ENCODE peak calls at places on chromosome 16, in four cellular contexts. M is H1, A is GM12878, Q is HepG2. L is an unnamed sample. For H3K27me3, the result is how much of the 10 kb centered on the place peaks cover.

GRCh38 chr16:85424260-85425060 is 188.7 kb upstream of the GSE1 start:
- DNase-seq in M (peak), A (no peak), Q (no peak), L (no peak)

GRCh38 chr16:1010815-1011214 is 29.2 kb downstream of the SOX8 start:
- DNase-seq in M (no peak), Q (no peak), A (no peak), L (no peak)

GRCh38 chr16:29663020-29663828 is at the start of gene SPN:
- DNase-seq in A (no peak), M (no peak), Q (no peak), L (no peak)

GRCh38 chr16:84496991-84497390 is 7.5 kb downstream of the MEAK7 start:
- DNase-seq in A (no peak), Q (no peak), M (no peak), L (no peak)

GRCh38 chr16:88387941-88388627 is 5.3 kb downstream of the ZNF469 start:
- DNase-seq in M (no peak), Q (peak), A (no peak), L (no peak)

GRCh38 chr16:89615596-89616090 is 2.2 kb downstream of the DPEP1 start:
- DNase-seq in M (peak), A (no peak), Q (no peak), L (no peak)

GRCh38 chr16:89322381-89323119 is 105.0 kb downstream of the ZNF778 start:
- DNase-seq in A (no peak), Q (peak), M (no peak), L (peak)

GRCh38 chr16:24853169-24853824 is 7.5 kb downstream of the SLC5A11 start:
- DNase-seq in A (no peak), M (no peak), Q (no peak), L (no peak)

GRCh38 chr16:67704110-67704509 is 15.0 kb downstream of the GFOD2 start:
- DNase-seq in Q (no peak), M (no peak), A (no peak), L (no peak)

GRCh38 chr16:51359141-51359960 is 208.3 kb upstream of the SALL1 start:
- DNase-seq in A (no peak), Q (no peak), M (peak), L (peak)

GRCh38 chr16:27849621-27850020 is 213.9 kb downstream of the GSG1L start:
- DNase-seq in A (no peak), M (no peak), Q (no peak), L (no peak)

GRCh38 chr16:89395150-89396142 is 94.9 kb downstream of the ANKRD11 start:
- DNase-seq in A (no peak), M (no peak), Q (peak), L (no peak)

GRCh38 chr16:76190480-76190879 is 86.7 kb upstream of the CNTNAP4 start:
- DNase-seq in A (no peak), M (no peak), Q (no peak), L (no peak)

GRCh38 chr16:76194621-76195015 is 82.6 kb upstream of the CNTNAP4 start:
- DNase-seq in M (no peak), A (no peak), Q (no peak), L (no peak)

GRCh38 chr16:76193851-76194620 is 83.2 kb upstream of the CNTNAP4 start:
- DNase-seq in Q (no peak), M (no peak), A (no peak), L (no peak)

GRCh38 chr16:76195648-76196047 is 81.6 kb upstream of the CNTNAP4 start:
- DNase-seq in A (no peak), Q (no peak), M (no peak), L (no peak)

DNA sequence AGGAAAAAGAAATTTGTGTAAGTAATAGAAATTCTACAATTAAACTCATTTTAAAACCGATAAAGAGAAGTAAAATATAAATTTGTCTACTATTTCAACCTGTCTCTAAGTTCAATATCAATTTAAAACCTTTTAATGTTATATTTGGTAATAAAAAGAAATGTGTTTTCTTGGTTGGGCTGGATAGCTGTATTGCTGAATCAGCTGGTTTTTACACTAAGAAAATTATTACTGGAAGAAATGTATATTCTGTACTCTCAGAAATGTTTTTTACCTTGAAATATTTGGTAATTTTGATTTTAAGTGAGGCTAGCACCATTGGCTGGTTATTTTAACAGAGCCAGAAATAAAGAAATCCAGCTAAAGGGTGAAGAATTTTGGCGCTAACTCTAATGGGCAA is 87.1 kb upstream of the CNTNAP4 start:
- DNase-seq in A (no peak), M (no peak), Q (no peak), L (no peak)
- TF ChIP-seq SUZ12 in A (no peak), M (no peak), Q (no peak), L (no peak)

GRCh38 chr16:2809149-2809760 is 7.8 kb upstream of the PRSS21 start:
- DNase-seq in A (no peak), M (no peak), Q (no peak), L (no peak)

GRCh38 chr16:2814757-2815298 is 2.2 kb upstream of the PRSS21 start:
- DNase-seq in M (no peak), Q (no peak), A (no peak), L (no peak)

GRCh38 chr16:2810651-2811050 is 6.4 kb upstream of the PRSS21 start:
- DNase-seq in Q (no peak), A (no peak), M (no peak), L (no peak)

GRCh38 chr16:2813661-2814288 is 3.3 kb upstream of the PRSS21 start:
- DNase-seq in M (no peak), A (no peak), Q (no peak), L (no peak)

GRCh38 chr16:2811703-2812471 is 5.2 kb upstream of the PRSS21 start:
- DNase-seq in A (no peak), Q (no peak), M (no peak), L (no peak)
- H3K27me3 ChIP-seq in A (under half), Q (under half), M (under half), L (under half)

GRCh38 chr16:81451753-81452680 is 7.4 kb downstream of the CMIP start:
- DNase-seq in M (no peak), Q (peak), A (no peak), L (no peak)
- TF ChIP-seq SUZ12 in M (no peak), Q (no peak), A (no peak), L (no peak)

DNA sequence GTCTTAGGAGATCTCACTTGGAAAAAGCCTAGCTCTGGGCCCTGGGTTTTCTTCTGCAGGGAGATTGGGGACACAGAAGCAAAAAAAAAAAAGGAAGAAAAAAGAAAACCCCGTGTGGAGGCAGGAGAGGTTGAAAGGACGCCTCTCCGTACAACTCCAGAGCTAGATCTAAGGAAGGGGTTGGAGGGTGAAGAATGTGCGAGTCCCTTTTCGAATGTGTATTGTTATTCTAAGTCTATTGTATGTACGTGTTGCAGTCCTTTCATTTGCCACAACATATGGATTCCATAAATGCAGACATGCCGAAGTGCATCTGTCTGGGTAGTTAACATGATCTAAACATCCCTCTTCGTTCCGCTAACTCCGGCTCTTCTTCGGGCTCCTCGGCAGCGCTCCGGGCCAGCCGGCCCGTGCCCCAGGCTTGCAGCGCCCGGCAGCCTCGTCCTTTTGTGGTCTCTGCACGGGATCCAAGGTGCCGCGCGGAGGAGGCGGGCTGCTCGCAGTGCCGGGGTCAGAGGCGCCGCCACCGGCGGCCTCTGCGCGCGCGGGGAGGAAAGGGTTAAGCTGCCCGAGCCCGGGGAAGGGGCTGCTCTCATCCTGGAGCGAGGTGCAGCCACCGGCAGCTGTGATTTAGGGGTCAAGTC is 14.8 kb upstream of the ZFHX3 start:
- DNase-seq in A (no peak), M (peak), Q (no peak), L (no peak)
- H3K27me3 ChIP-seq in A (under half), M (half or more), Q (under half), L (half or more)

GRCh38 chr16:12917246-12917645 is 15.8 kb downstream of the SHISA9 start:
- DNase-seq in M (no peak), A (no peak), Q (no peak), L (no peak)

GRCh38 chr16:12920739-12921138 is 19.3 kb downstream of the SHISA9 start:
- DNase-seq in Q (no peak), M (no peak), A (no peak), L (no peak)

DNA sequence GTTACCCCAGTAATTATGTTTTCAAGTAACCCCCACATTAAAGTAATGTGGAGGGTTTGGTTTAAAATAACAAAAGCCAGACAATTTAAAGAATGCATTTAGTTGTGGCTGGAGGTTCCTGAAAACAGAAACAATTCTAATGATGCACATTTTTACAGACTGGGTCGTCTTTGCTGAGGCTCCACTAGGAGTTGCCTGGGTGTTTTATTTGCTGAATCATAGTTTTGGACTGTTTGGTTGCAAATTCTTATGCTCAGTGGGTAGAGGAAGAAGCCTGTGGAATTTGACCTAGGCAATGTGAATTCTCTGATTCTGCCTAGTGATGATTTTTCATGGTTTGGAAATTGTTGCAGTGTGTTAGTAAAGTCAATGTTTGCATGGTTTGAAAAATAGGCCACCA is 16.3 kb downstream of the SHISA9 start:
- DNase-seq in Q (no peak), M (no peak), A (no peak), L (no peak)
- TF ChIP-seq SUZ12 in Q (no peak), M (no peak), A (no peak), L (no peak)

GRCh38 chr16:66389256-66390175 is 23.0 kb downstream of the CDH5 start:
- DNase-seq in M (no peak), Q (no peak), A (no peak), L (no peak)

GRCh38 chr16:66390346-66391108 is 24.0 kb downstream of the CDH5 start:
- DNase-seq in A (no peak), M (no peak), Q (no peak), L (no peak)

GRCh38 chr16:66395806-66396555 is 29.5 kb downstream of the CDH5 start:
- DNase-seq in Q (no peak), A (no peak), M (no peak), L (no peak)

GRCh38 chr16:66388350-66389139 is 22.1 kb downstream of the CDH5 start:
- DNase-seq in Q (no peak), M (no peak), A (no peak), L (no peak)

GRCh38 chr16:66391726-66392670 is 25.5 kb downstream of the CDH5 start:
- DNase-seq in M (no peak), Q (no peak), A (no peak), L (no peak)
- H3K27me3 ChIP-seq in M (under half), Q (under half), A (under half), L (under half)

GRCh38 chr16:10990378-10990777 is 46.0 kb downstream of the CLEC16A start:
- DNase-seq in A (no peak), Q (no peak), M (no peak), L (no peak)

GRCh38 chr16:10989494-10989893 is 45.1 kb downstream of the CLEC16A start:
- DNase-seq in M (no peak), A (no peak), Q (no peak), L (no peak)

GRCh38 chr16:10987361-10988163 is 43.2 kb downstream of the CLEC16A start:
- DNase-seq in M (no peak), Q (no peak), A (no peak), L (no peak)

GRCh38 chr16:10988879-10989278 is 44.5 kb downstream of the CLEC16A start:
- DNase-seq in M (no peak), A (no peak), Q (no peak), L (no peak)

GRCh38 chr16:10988164-10988803 is 43.9 kb downstream of the CLEC16A start:
- DNase-seq in M (peak), Q (no peak), A (no peak), L (no peak)
- TF ChIP-seq SUZ12 in M (no peak), Q (no peak), A (no peak), L (no peak)

GRCh38 chr16:4976079-4976478 is 17.9 kb downstream of the SEC14L5 start:
- DNase-seq in Q (no peak), A (peak), M (no peak), L (no peak)
- H3K27me3 ChIP-seq in Q (under half), A (under half), M (under half), L (under half)

DNA sequence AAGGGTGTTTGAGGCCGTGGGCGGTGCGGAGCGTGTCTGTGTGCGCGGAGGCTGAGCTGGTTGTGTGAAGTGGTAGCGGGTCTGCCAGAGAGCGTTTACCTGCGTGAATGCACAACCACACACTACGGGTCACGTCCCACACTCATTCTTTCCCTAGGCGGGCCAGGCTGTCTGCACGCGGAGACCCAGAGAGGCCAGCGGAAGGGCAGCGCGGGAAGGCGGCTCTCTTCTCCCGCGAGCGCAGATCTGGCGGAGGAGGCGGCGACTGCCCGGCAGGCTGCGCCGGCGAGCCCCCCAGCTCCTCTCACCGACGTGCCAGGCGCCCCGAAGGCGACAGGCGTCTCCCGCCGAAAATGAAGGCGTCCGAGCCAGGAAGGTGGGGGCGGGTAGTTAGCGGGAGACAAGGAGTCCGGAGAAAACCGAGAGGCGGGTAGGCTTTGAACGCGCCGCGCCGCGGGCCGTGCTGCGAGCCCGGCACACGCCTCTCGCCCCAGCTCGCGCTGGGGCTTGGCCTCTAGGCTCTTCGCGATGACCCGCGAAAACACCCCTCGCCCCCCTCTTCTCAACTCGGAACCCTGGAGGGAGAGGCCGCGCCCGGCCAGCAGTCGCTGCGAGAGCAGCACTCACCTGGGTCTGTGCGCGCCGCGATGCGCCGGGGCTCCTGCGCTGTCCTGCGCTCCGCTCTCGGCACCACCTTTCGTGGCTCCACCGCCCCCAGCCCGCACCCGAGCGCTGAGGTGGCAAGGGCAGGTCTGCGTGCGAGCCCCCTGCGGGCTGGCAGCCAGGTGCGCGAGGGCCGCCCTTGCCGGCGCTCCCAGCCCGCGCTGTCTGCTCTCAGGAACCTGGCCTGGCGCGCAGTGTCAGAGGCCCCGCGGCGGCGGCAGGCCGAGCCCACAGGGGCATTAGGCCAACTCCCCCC is 2.0 kb upstream of the FOXF1 start:
- DNase-seq in A (no peak), Q (no peak), M (peak), L (no peak)
- TF ChIP-seq SUZ12 in A (peak), Q (no peak), M (peak), L (peak)

GRCh38 chr16:79871906-79872305 is 271.4 kb upstream of the MAF start:
- DNase-seq in Q (no peak), M (no peak), A (no peak), L (no peak)
- H3K27me3 ChIP-seq in Q (under half), M (under half), A (under half), L (under half)